ENCODE peak calls at places on chromosomes 4 and X, in five cellular contexts. One of them, this sample, is unnamed.

GRCh38 chr4:4874254-4874653 is 14.8 kb downstream of the MSX1 start:
- DNase-seq in foreskin fibroblast: no peak
- DNase-seq in retina: no peak
- DNase-seq in memory B cell: no peak
- DNase-seq in activated T-cell treated with anti-CD3 and anti-CD28 coated beads for 48 hours: no peak
- DNase-seq in this sample: no peak

GRCh38 chr4:109425405-109425804 is 8.2 kb upstream of the SEC24B start:
- DNase-seq in foreskin fibroblast: no peak
- DNase-seq in retina: no peak
- DNase-seq in memory B cell: no peak
- DNase-seq in activated T-cell treated with anti-CD3 and anti-CD28 coated beads for 48 hours: no peak
- DNase-seq in this sample: no peak

GRCh38 chr4:184684491-184685189 is 35.1 kb downstream of the PRIMPOL start:
- DNase-seq in foreskin fibroblast: no peak
- DNase-seq in retina: no peak
- DNase-seq in memory B cell: no peak
- DNase-seq in activated T-cell treated with anti-CD3 and anti-CD28 coated beads for 48 hours: no peak
- DNase-seq in this sample: no peak

GRCh38 chr4:88757776-88758175 is 60.1 kb upstream of the NAP1L5 start:
- DNase-seq in foreskin fibroblast: no peak
- DNase-seq in retina: no peak
- DNase-seq in memory B cell: no peak
- DNase-seq in activated T-cell treated with anti-CD3 and anti-CD28 coated beads for 48 hours: no peak
- DNase-seq in this sample: no peak

GRCh38 chrX:30573125-30573524 is 4.4 kb downstream of the TASL start:
- DNase-seq in foreskin fibroblast: no peak
- DNase-seq in retina: no peak
- DNase-seq in memory B cell: no peak
- DNase-seq in activated T-cell treated with anti-CD3 and anti-CD28 coated beads for 48 hours: no peak
- DNase-seq in this sample: no peak

GRCh38 chrX:40132751-40133150 is 35.0 kb upstream of the BCOR start:
- DNase-seq in foreskin fibroblast: peak
- DNase-seq in retina: no peak
- DNase-seq in memory B cell: no peak
- DNase-seq in activated T-cell treated with anti-CD3 and anti-CD28 coated beads for 48 hours: no peak
- DNase-seq in this sample: no peak

GRCh38 chrX:43595931-43596330 is 60.2 kb upstream of the MAOA start:
- DNase-seq in foreskin fibroblast: no peak
- DNase-seq in retina: no peak
- DNase-seq in memory B cell: no peak
- DNase-seq in activated T-cell treated with anti-CD3 and anti-CD28 coated beads for 48 hours: no peak
- DNase-seq in this sample: no peak

GRCh38 chrX:49260221-49260985 is 4.1 kb downstream of the FOXP3 start:
- DNase-seq in foreskin fibroblast: no peak
- DNase-seq in retina: no peak
- DNase-seq in memory B cell: no peak
- DNase-seq in activated T-cell treated with anti-CD3 and anti-CD28 coated beads for 48 hours: no peak
- DNase-seq in this sample: no peak

GRCh38 chrX:72685018-72685417 is 29.1 kb downstream of the PHKA1 start:
- DNase-seq in foreskin fibroblast: no peak
- DNase-seq in retina: no peak
- DNase-seq in memory B cell: no peak
- DNase-seq in activated T-cell treated with anti-CD3 and anti-CD28 coated beads for 48 hours: no peak
- DNase-seq in this sample: no peak

GRCh38 chrX:9339603-9340569 is 125.0 kb upstream of the TBL1X start:
- DNase-seq in foreskin fibroblast: peak
- DNase-seq in retina: no peak
- DNase-seq in memory B cell: no peak
- DNase-seq in activated T-cell treated with anti-CD3 and anti-CD28 coated beads for 48 hours: no peak
- DNase-seq in this sample: no peak

GRCh38 chr4:8515316-8516060 is 64.7 kb upstream of the GPR78 start:
- DNase-seq in foreskin fibroblast: peak
- DNase-seq in retina: no peak
- DNase-seq in memory B cell: no peak
- DNase-seq in activated T-cell treated with anti-CD3 and anti-CD28 coated beads for 48 hours: no peak
- DNase-seq in this sample: no peak

GRCh38 chr4:142840516-142841123 is 5.5 kb downstream of the INPP4B start:
- DNase-seq in foreskin fibroblast: peak
- DNase-seq in retina: no peak
- DNase-seq in memory B cell: no peak
- DNase-seq in activated T-cell treated with anti-CD3 and anti-CD28 coated beads for 48 hours: no peak
- DNase-seq in this sample: no peak

GRCh38 chr4:173256825-173257224 is 77.3 kb downstream of the HMGB2 start:
- DNase-seq in foreskin fibroblast: no peak
- DNase-seq in retina: no peak
- DNase-seq in memory B cell: no peak
- DNase-seq in activated T-cell treated with anti-CD3 and anti-CD28 coated beads for 48 hours: no peak
- DNase-seq in this sample: no peak

GRCh38 chrX:38798956-38799355 is 2.3 kb upstream of the MID1IP1 start:
- DNase-seq in foreskin fibroblast: peak
- DNase-seq in retina: no peak
- DNase-seq in memory B cell: no peak
- DNase-seq in activated T-cell treated with anti-CD3 and anti-CD28 coated beads for 48 hours: no peak
- DNase-seq in this sample: no peak

GRCh38 chr4:106803107-106803506 is 233.0 kb downstream of the DKK2 start:
- DNase-seq in foreskin fibroblast: peak
- DNase-seq in retina: no peak
- DNase-seq in memory B cell: no peak
- DNase-seq in activated T-cell treated with anti-CD3 and anti-CD28 coated beads for 48 hours: no peak
- DNase-seq in this sample: no peak

GRCh38 chr4:7960017-7960789 is 20.5 kb upstream of the AFAP1 start:
- DNase-seq in foreskin fibroblast: peak
- DNase-seq in retina: no peak
- DNase-seq in memory B cell: no peak
- DNase-seq in activated T-cell treated with anti-CD3 and anti-CD28 coated beads for 48 hours: no peak
- DNase-seq in this sample: no peak

GRCh38 chrX:154022108-154022507 is 2.4 kb upstream of the IRAK1 start:
- DNase-seq in foreskin fibroblast: no peak
- DNase-seq in retina: no peak
- DNase-seq in memory B cell: no peak
- DNase-seq in activated T-cell treated with anti-CD3 and anti-CD28 coated beads for 48 hours: no peak
- DNase-seq in this sample: no peak

GRCh38 chr4:25913056-25913850 is 767 bp upstream of the SMIM20 start:
- DNase-seq in foreskin fibroblast: peak
- DNase-seq in retina: no peak
- DNase-seq in memory B cell: peak
- DNase-seq in activated T-cell treated with anti-CD3 and anti-CD28 coated beads for 48 hours: peak
- DNase-seq in this sample: peak

GRCh38 chrX:136639506-136640176 is 8.3 kb upstream of the CD40LG start:
- DNase-seq in foreskin fibroblast: peak
- DNase-seq in retina: no peak
- DNase-seq in memory B cell: no peak
- DNase-seq in activated T-cell treated with anti-CD3 and anti-CD28 coated beads for 48 hours: no peak
- DNase-seq in this sample: no peak

GRCh38 chr4:42348247-42348646 is 49.0 kb upstream of the SHISA3 start:
- DNase-seq in foreskin fibroblast: no peak
- DNase-seq in retina: no peak
- DNase-seq in memory B cell: no peak
- DNase-seq in activated T-cell treated with anti-CD3 and anti-CD28 coated beads for 48 hours: no peak
- DNase-seq in this sample: no peak

GRCh38 chrX:129931411-129932136 is 25.6 kb downstream of the UTP14A start:
- DNase-seq in foreskin fibroblast: peak
- DNase-seq in retina: peak
- DNase-seq in memory B cell: peak
- DNase-seq in activated T-cell treated with anti-CD3 and anti-CD28 coated beads for 48 hours: peak
- DNase-seq in this sample: peak

GRCh38 chr4:101271516-101271915 is 75.8 kb downstream of the PPP3CA start:
- DNase-seq in foreskin fibroblast: no peak
- DNase-seq in retina: no peak
- DNase-seq in memory B cell: no peak
- DNase-seq in activated T-cell treated with anti-CD3 and anti-CD28 coated beads for 48 hours: no peak
- DNase-seq in this sample: no peak

GRCh38 chr4:98720871-98721480 is 62.6 kb upstream of the TSPAN5 start:
- DNase-seq in foreskin fibroblast: peak
- DNase-seq in retina: no peak
- DNase-seq in memory B cell: no peak
- DNase-seq in activated T-cell treated with anti-CD3 and anti-CD28 coated beads for 48 hours: no peak
- DNase-seq in this sample: no peak

GRCh38 chr4:7964459-7964858 is 24.8 kb upstream of the AFAP1 start:
- DNase-seq in foreskin fibroblast: no peak
- DNase-seq in retina: no peak
- DNase-seq in memory B cell: no peak
- DNase-seq in activated T-cell treated with anti-CD3 and anti-CD28 coated beads for 48 hours: no peak
- DNase-seq in this sample: no peak

GRCh38 chr4:101000496-101000895 is 346.8 kb downstream of the PPP3CA start:
- DNase-seq in foreskin fibroblast: no peak
- DNase-seq in retina: no peak
- DNase-seq in memory B cell: no peak
- DNase-seq in activated T-cell treated with anti-CD3 and anti-CD28 coated beads for 48 hours: no peak
- DNase-seq in this sample: no peak

GRCh38 chr4:182338731-182339130 is 95.5 kb downstream of the TENM3 start:
- DNase-seq in foreskin fibroblast: peak
- DNase-seq in retina: no peak
- DNase-seq in memory B cell: no peak
- DNase-seq in activated T-cell treated with anti-CD3 and anti-CD28 coated beads for 48 hours: no peak
- DNase-seq in this sample: no peak

GRCh38 chr4:6373541-6374410 is 98.6 kb downstream of the PPP2R2C start:
- DNase-seq in foreskin fibroblast: no peak
- DNase-seq in retina: no peak
- DNase-seq in memory B cell: no peak
- DNase-seq in activated T-cell treated with anti-CD3 and anti-CD28 coated beads for 48 hours: no peak
- DNase-seq in this sample: no peak

GRCh38 chrX:120309873-120310730 is 1.2 kb downstream of the TMEM255A start:
- DNase-seq in foreskin fibroblast: peak
- DNase-seq in retina: peak
- DNase-seq in memory B cell: no peak
- DNase-seq in activated T-cell treated with anti-CD3 and anti-CD28 coated beads for 48 hours: no peak
- DNase-seq in this sample: no peak

GRCh38 chr4:5366421-5366820 is 315.1 kb downstream of the STK32B start:
- DNase-seq in foreskin fibroblast: no peak
- DNase-seq in retina: no peak
- DNase-seq in memory B cell: no peak
- DNase-seq in activated T-cell treated with anti-CD3 and anti-CD28 coated beads for 48 hours: no peak
- DNase-seq in this sample: no peak

GRCh38 chr4:97016186-97016945 is 1126.9 kb downstream of the STPG2 start:
- DNase-seq in foreskin fibroblast: no peak
- DNase-seq in retina: peak
- DNase-seq in memory B cell: no peak
- DNase-seq in activated T-cell treated with anti-CD3 and anti-CD28 coated beads for 48 hours: no peak
- DNase-seq in this sample: no peak

GRCh38 chr4:122758033-122758432 is 25.5 kb downstream of the BBS12 start:
- DNase-seq in foreskin fibroblast: peak
- DNase-seq in retina: peak
- DNase-seq in memory B cell: no peak
- DNase-seq in activated T-cell treated with anti-CD3 and anti-CD28 coated beads for 48 hours: no peak
- DNase-seq in this sample: no peak

GRCh38 chr4:106767991-106768390 is 268.1 kb downstream of the DKK2 start:
- DNase-seq in foreskin fibroblast: peak
- DNase-seq in retina: no peak
- DNase-seq in memory B cell: no peak
- DNase-seq in activated T-cell treated with anti-CD3 and anti-CD28 coated beads for 48 hours: no peak
- DNase-seq in this sample: no peak

GRCh38 chrX:33379839-33380238 is 168.5 kb upstream of the DMD start:
- DNase-seq in foreskin fibroblast: no peak
- DNase-seq in retina: no peak
- DNase-seq in memory B cell: no peak
- DNase-seq in activated T-cell treated with anti-CD3 and anti-CD28 coated beads for 48 hours: no peak
- DNase-seq in this sample: no peak

GRCh38 chrX:17613979-17614572 is 123.2 kb upstream of the SCML1 start:
- DNase-seq in foreskin fibroblast: peak
- DNase-seq in retina: no peak
- DNase-seq in memory B cell: no peak
- DNase-seq in activated T-cell treated with anti-CD3 and anti-CD28 coated beads for 48 hours: no peak
- DNase-seq in this sample: no peak

This sample was measured in stimulated activated naive B cell treated with anti-CD40 and anti-IgM and Interleukin-4, amounts not matched to agents 10 μg/mL and 1 μg/mL and 100 μg/mL, for 72 hours.